ENCODE peak calls at places on chromosomes 3 and 15, in ten cellular contexts. B is Panc1, M is vagina, P is upper lobe of left lung, O is endothelial cell of umbilical vein, C is sigmoid colon, V is GM12878, F is HepG2, Y is transverse colon, X is K562. D is an unnamed sample. For H3K9me3 and H3K4me1, the result is how much of the 10 kb centered on the place peaks cover.

GRCh38 chr15:88656760-88657221 is 18.0 kb downstream of the ISG20 start:
- DNase-seq in B (no peak), M (no peak), P (no peak), O (no peak), C (peak), V (peak), F (no peak), Y (peak), X (no peak), D (peak)

GRCh38 chr3:18423401-18424212 is 1.5 kb downstream of the SATB1 start:
- DNase-seq in B (no peak), M (no peak), P (no peak), O (peak), C (peak), V (peak), F (no peak), Y (peak), X (peak), D (peak)

GRCh38 chr3:133256787-133257483 is 142.9 kb upstream of the BFSP2 start:
- DNase-seq in B (no peak), M (no peak), P (no peak), O (peak), C (no peak), V (peak), F (no peak), Y (no peak), X (no peak), D (no peak)

GRCh38 chr3:172038823-172039222 is 555 bp upstream of the FNDC3B start:
- DNase-seq in B (no peak), M (no peak), P (no peak), O (no peak), C (peak), V (no peak), F (no peak), Y (no peak), X (no peak), D (no peak)

GRCh38 chr3:53974314-53974713 is 82.7 kb upstream of the SELENOK start:
- DNase-seq in B (no peak), M (no peak), P (no peak), O (no peak), C (no peak), V (no peak), F (no peak), Y (no peak), X (no peak), D (no peak)

GRCh38 chr15:67383903-67384302 is 129.3 kb downstream of the IQCH start:
- DNase-seq in B (no peak), M (no peak), P (no peak), O (no peak), C (no peak), V (no peak), F (no peak), Y (no peak), X (no peak), D (no peak)

GRCh38 chr15:91660174-91660649 is 193.3 kb upstream of the SLCO3A1 start:
- DNase-seq in B (no peak), M (no peak), P (no peak), O (no peak), C (no peak), V (no peak), F (no peak), Y (no peak), X (no peak), D (no peak)

GRCh38 chr3:100590840-100591147 is 18.6 kb upstream of the ADGRG7 start:
- DNase-seq in B (no peak), M (no peak), P (no peak), O (no peak), C (no peak), V (no peak), F (no peak), Y (no peak), X (no peak), D (no peak)

GRCh38 chr3:151559736-151560135 is 98.9 kb upstream of the IGSF10 start:
- DNase-seq in B (no peak), M (no peak), P (no peak), O (no peak), C (no peak), V (no peak), F (no peak), Y (no peak), X (no peak), D (no peak)

GRCh38 chr3:23202203-23202920 is 765 bp upstream of the UBE2E2 start:
- DNase-seq in B (no peak), M (no peak), P (peak), O (peak), C (no peak), V (no peak), F (no peak), Y (no peak), X (no peak), D (no peak)

GRCh38 chr3:132519914-132520313 is 77.2 kb upstream of the ACKR4 start:
- DNase-seq in B (no peak), M (no peak), P (no peak), O (no peak), C (no peak), V (no peak), F (no peak), Y (no peak), X (no peak), D (no peak)

GRCh38 chr15:58770519-58770856 is 614 bp upstream of the MINDY2 start:
- DNase-seq in B (no peak), M (no peak), P (no peak), O (no peak), C (no peak), V (no peak), F (no peak), Y (peak), X (no peak), D (no peak)

GRCh38 chr3:104846270-104846669 is 520.4 kb upstream of the ALCAM start:
- DNase-seq in B (no peak), M (no peak), P (no peak), O (no peak), C (no peak), V (no peak), F (no peak), Y (no peak), X (no peak), D (no peak)

GRCh38 chr15:31376511-31376910 is 49.9 kb downstream of the KLF13 start:
- DNase-seq in B (no peak), M (no peak), P (no peak), O (no peak), C (no peak), V (no peak), F (no peak), Y (peak), X (no peak), D (peak)

GRCh38 chr3:141519587-141519986 is 32.8 kb downstream of the RASA2 start:
- DNase-seq in B (no peak), M (no peak), P (no peak), O (no peak), C (no peak), V (no peak), F (no peak), Y (no peak), X (no peak), D (no peak)

GRCh38 chr3:156586905-156587766 is 32.2 kb upstream of the SSR3 start:
- DNase-seq in B (no peak), M (no peak), P (no peak), O (no peak), C (no peak), V (no peak), F (no peak), Y (no peak), X (no peak), D (no peak)

GRCh38 chr15:45212493-45212892 is 24.7 kb upstream of the SHF start:
- DNase-seq in B (no peak), M (no peak), P (no peak), O (no peak), C (no peak), V (no peak), F (no peak), Y (no peak), X (no peak), D (no peak)

GRCh38 chr15:70589221-70589620 is 174.1 kb downstream of the UACA start:
- DNase-seq in B (no peak), M (peak), P (no peak), O (no peak), C (no peak), V (no peak), F (no peak), Y (no peak), X (no peak), D (no peak)

GRCh38 chr3:160587105-160587504 is 21.7 kb upstream of the KPNA4 start:
- DNase-seq in B (no peak), M (no peak), P (no peak), O (no peak), C (no peak), V (no peak), F (no peak), Y (no peak), X (no peak), D (no peak)

GRCh38 chr15:69014454-69014853 is at the start of gene NOX5:
- DNase-seq in B (no peak), M (no peak), P (no peak), O (no peak), C (no peak), V (no peak), F (no peak), Y (no peak), X (peak), D (no peak)

GRCh38 chr15:71109890-71110289 is 5.4 kb upstream of the THSD4 start:
- DNase-seq in B (no peak), M (no peak), P (no peak), O (no peak), C (no peak), V (no peak), F (no peak), Y (no peak), X (no peak), D (no peak)

GRCh38 chr3:90184861-90185260 is 1077.4 kb downstream of the EPHA3 start:
- DNase-seq in B (no peak), M (no peak), P (no peak), O (no peak), C (no peak), V (no peak), F (no peak), Y (no peak), X (no peak), D (no peak)

GRCh38 chr15:56244237-56244810 is 645 bp upstream of the RFX7 start:
- DNase-seq in B (no peak), M (peak), P (no peak), O (peak), C (peak), V (no peak), F (peak), Y (peak), X (peak), D (peak)
- TF ChIP-seq POLR2AphosphoS5 in B (peak), M (no peak), P (no peak), O (no peak), C (no peak), V (no peak), F (peak), Y (no peak), X (no peak), D (no peak)

GRCh38 chr15:35108453-35108852 is 23.4 kb upstream of the NANOGP8 start:
- DNase-seq in B (no peak), M (no peak), P (no peak), O (no peak), C (no peak), V (no peak), F (no peak), Y (no peak), X (no peak), D (no peak)
- H3K9me3 ChIP-seq in B (under half), M (under half), P (under half), O (under half), C (under half), V (under half), F (under half), Y (under half), X (under half), D (under half)

GRCh38 chr3:42658091-42658770 is 4.7 kb downstream of the ZBTB47 start:
- DNase-seq in B (no peak), M (peak), P (peak), O (no peak), C (peak), V (no peak), F (no peak), Y (no peak), X (no peak), D (no peak)
- H3K4me1 ChIP-seq in B (under half), M (half or more), P (under half), O (under half), C (half or more), V (under half), F (under half), Y (under half), X (under half), D (under half)

GRCh38 chr3:148879256-148879655 is 14.2 kb downstream of the CPA3 start:
- DNase-seq in B (no peak), M (no peak), P (no peak), O (peak), C (no peak), V (no peak), F (no peak), Y (no peak), X (no peak), D (no peak)
- TF ChIP-seq POLR2AphosphoS5 in B (no peak), M (no peak), P (no peak), O (no peak), C (no peak), V (no peak), F (no peak), Y (no peak), X (no peak), D (no peak)

GRCh38 chr3:5144316-5144994 is 22.4 kb downstream of the ARL8B start:
- DNase-seq in B (no peak), M (no peak), P (no peak), O (no peak), C (no peak), V (no peak), F (no peak), Y (no peak), X (no peak), D (no peak)

GRCh38 chr3:5141760-5142159 is 19.7 kb downstream of the ARL8B start:
- DNase-seq in B (no peak), M (no peak), P (no peak), O (no peak), C (no peak), V (no peak), F (no peak), Y (no peak), X (no peak), D (no peak)

GRCh38 chr3:5145120-5145519 is 23.0 kb downstream of the ARL8B start:
- DNase-seq in B (no peak), M (no peak), P (no peak), O (no peak), C (no peak), V (no peak), F (no peak), Y (no peak), X (no peak), D (no peak)

GRCh38 chr3:5140230-5140621 is 18.1 kb downstream of the ARL8B start:
- DNase-seq in B (no peak), M (no peak), P (no peak), O (no peak), C (no peak), V (no peak), F (no peak), Y (no peak), X (no peak), D (no peak)

GRCh38 chr3:5143459-5143858 is 21.4 kb downstream of the ARL8B start:
- DNase-seq in B (no peak), M (no peak), P (no peak), O (no peak), C (no peak), V (no peak), F (no peak), Y (no peak), X (no peak), D (no peak)
- H3K9me3 ChIP-seq in B (under half), M (under half), P (under half), O (under half), C (under half), V (under half), F (under half), Y (under half), X (under half), D (under half)

GRCh38 chr3:195553268-195553667 is 10.1 kb upstream of the PPP1R2 start:
- DNase-seq in B (no peak), M (no peak), P (no peak), O (no peak), C (no peak), V (no peak), F (no peak), Y (no peak), X (no peak), D (no peak)
- H3K4me1 ChIP-seq in B (under half), M (under half), P (under half), O (under half), C (under half), V (under half), F (half or more), Y (under half), X (under half), D (under half)

DNA sequence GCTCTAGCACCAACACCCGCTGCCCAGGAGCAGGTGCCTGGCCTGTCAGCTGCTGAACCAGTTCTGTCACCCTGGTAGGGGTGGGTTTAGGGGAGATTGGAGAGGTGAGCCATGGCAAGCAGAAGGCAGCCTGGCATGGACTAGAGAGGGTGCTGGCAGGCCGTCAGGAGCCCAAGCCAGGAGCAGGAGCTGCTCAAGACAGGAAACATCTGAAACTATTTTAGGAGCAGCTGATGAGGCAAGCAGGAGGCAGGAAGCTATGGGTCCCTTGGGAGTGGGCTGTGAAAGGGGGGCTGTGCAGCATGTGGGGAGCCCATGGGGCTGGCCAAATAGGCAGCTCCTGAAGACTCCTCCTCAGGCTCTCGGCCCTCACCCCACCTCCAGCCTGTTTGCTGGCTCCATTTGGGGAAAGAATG is 2.3 kb downstream of the INKA1 start:
- DNase-seq in B (no peak), M (no peak), P (peak), O (peak), C (peak), V (no peak), F (no peak), Y (peak), X (no peak), D (peak)
- TF ChIP-seq POLR2AphosphoS5 in B (no peak), M (peak), P (peak), O (peak), C (peak), V (no peak), F (no peak), Y (peak), X (no peak), D (peak)

GRCh38 chr15:25172691-25173090 is 217.9 kb downstream of the SNRPN start:
- DNase-seq in B (no peak), M (no peak), P (no peak), O (no peak), C (peak), V (no peak), F (no peak), Y (no peak), X (no peak), D (peak)
- H3K9me3 ChIP-seq in B (under half), M (under half), P (under half), O (under half), C (under half), V (under half), F (half or more), Y (under half), X (under half), D (half or more)

GRCh38 chr15:64006642-64007041 is 39.6 kb downstream of the DAPK2 start:
- DNase-seq in B (no peak), M (no peak), P (no peak), O (no peak), C (no peak), V (no peak), F (no peak), Y (peak), X (no peak), D (no peak)

GRCh38 chr15:64010719-64011118 is 35.6 kb downstream of the DAPK2 start:
- DNase-seq in B (no peak), M (no peak), P (no peak), O (peak), C (no peak), V (peak), F (no peak), Y (peak), X (no peak), D (peak)

GRCh38 chr15:64009241-64009640 is 37.0 kb downstream of the DAPK2 start:
- DNase-seq in B (no peak), M (no peak), P (no peak), O (no peak), C (no peak), V (no peak), F (no peak), Y (peak), X (no peak), D (no peak)

GRCh38 chr15:64009798-64010241 is 36.5 kb downstream of the DAPK2 start:
- DNase-seq in B (no peak), M (no peak), P (no peak), O (no peak), C (no peak), V (peak), F (no peak), Y (no peak), X (no peak), D (no peak)

GRCh38 chr15:64008177-64008576 is 38.1 kb downstream of the DAPK2 start:
- DNase-seq in B (no peak), M (no peak), P (no peak), O (no peak), C (no peak), V (no peak), F (no peak), Y (no peak), X (no peak), D (no peak)
- H3K4me1 ChIP-seq in B (under half), M (half or more), P (under half), O (under half), C (under half), V (under half), F (under half), Y (half or more), X (under half), D (half or more)

DNA sequence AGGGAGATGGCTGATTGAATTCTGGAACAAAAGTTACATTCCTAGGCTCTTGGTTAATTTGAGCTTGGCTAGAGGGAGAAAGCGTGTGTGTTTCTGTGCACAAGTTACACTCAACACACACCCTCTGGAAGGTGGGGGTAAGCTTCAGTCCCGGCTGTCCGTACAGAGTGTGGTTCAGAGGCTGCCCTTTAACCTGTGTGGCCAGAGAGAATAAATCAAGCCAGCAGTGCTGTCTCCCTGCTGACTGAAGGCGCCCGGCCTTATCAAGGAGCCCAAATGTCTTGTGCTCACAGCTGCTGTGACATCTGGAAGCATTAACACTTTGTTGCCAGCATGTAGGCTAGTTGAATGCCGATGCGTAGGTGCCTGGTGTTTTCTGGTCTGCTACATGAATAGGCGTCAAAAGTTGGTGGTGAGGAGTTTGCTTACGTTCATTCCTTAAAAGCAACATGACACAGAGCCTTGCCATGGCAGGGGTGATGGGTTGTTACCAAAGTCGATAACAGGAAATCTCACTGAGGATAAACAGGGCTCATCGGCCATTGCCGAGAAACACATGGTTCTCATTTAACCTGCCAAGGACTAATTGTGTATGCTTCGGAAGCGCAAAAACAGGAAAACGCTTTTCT is 96.0 kb upstream of the CTDSPL start:
- DNase-seq in B (no peak), M (no peak), P (no peak), O (no peak), C (peak), V (no peak), F (no peak), Y (no peak), X (peak), D (no peak)
- TF ChIP-seq POLR2AphosphoS5 in B (no peak), M (peak), P (no peak), O (no peak), C (no peak), V (no peak), F (no peak), Y (peak), X (peak), D (no peak)